ENCODE peak calls at places on chromosomes 5 and 9, in six cellular contexts. One of them, this sample, is unnamed.

GRCh38 chr5:3489221-3489620 is 106.4 kb upstream of the IRX1 start:
- DNase-seq in HTR-8/SVneo: no peak
- DNase-seq in stimulated activated CD8-positive, alpha-beta memory T cell treated with anti-CD3 and anti-CD28 coated beads, Interleukin-2, amount 100 ng/mL, for 1 hour: no peak
- DNase-seq in myocyte: no peak
- DNase-seq in psoas muscle: no peak
- DNase-seq in progenitor cell of endocrine pancreas: no peak
- DNase-seq in this sample: no peak

GRCh38 chr5:57932761-57933160 is 450.1 kb upstream of the ACTBL2 start:
- DNase-seq in HTR-8/SVneo: no peak
- DNase-seq in stimulated activated CD8-positive, alpha-beta memory T cell treated with anti-CD3 and anti-CD28 coated beads, Interleukin-2, amount 100 ng/mL, for 1 hour: no peak
- DNase-seq in myocyte: no peak
- DNase-seq in psoas muscle: no peak
- DNase-seq in progenitor cell of endocrine pancreas: no peak
- DNase-seq in this sample: no peak

GRCh38 chr5:115033861-115034260 is 135.8 kb downstream of the TRIM36 start:
- DNase-seq in HTR-8/SVneo: no peak
- DNase-seq in stimulated activated CD8-positive, alpha-beta memory T cell treated with anti-CD3 and anti-CD28 coated beads, Interleukin-2, amount 100 ng/mL, for 1 hour: no peak
- DNase-seq in myocyte: peak
- DNase-seq in psoas muscle: no peak
- DNase-seq in progenitor cell of endocrine pancreas: no peak
- DNase-seq in this sample: no peak

GRCh38 chr5:137563646-137564474 is 64.7 kb upstream of the SPOCK1 start:
- DNase-seq in HTR-8/SVneo: peak
- DNase-seq in stimulated activated CD8-positive, alpha-beta memory T cell treated with anti-CD3 and anti-CD28 coated beads, Interleukin-2, amount 100 ng/mL, for 1 hour: no peak
- DNase-seq in myocyte: no peak
- DNase-seq in psoas muscle: no peak
- DNase-seq in progenitor cell of endocrine pancreas: no peak
- DNase-seq in this sample: no peak

GRCh38 chr5:59390074-59390659 is 503.4 kb downstream of the PDE4D start:
- DNase-seq in HTR-8/SVneo: no peak
- DNase-seq in stimulated activated CD8-positive, alpha-beta memory T cell treated with anti-CD3 and anti-CD28 coated beads, Interleukin-2, amount 100 ng/mL, for 1 hour: no peak
- DNase-seq in myocyte: peak
- DNase-seq in psoas muscle: no peak
- DNase-seq in progenitor cell of endocrine pancreas: no peak
- DNase-seq in this sample: no peak

GRCh38 chr5:137071526-137071925 is 427.6 kb downstream of the SPOCK1 start:
- DNase-seq in HTR-8/SVneo: no peak
- DNase-seq in stimulated activated CD8-positive, alpha-beta memory T cell treated with anti-CD3 and anti-CD28 coated beads, Interleukin-2, amount 100 ng/mL, for 1 hour: no peak
- DNase-seq in myocyte: no peak
- DNase-seq in psoas muscle: no peak
- DNase-seq in progenitor cell of endocrine pancreas: no peak
- DNase-seq in this sample: no peak

GRCh38 chr9:129109952-129110739 is 447 bp downstream of the CRAT start:
- DNase-seq in HTR-8/SVneo: peak
- DNase-seq in stimulated activated CD8-positive, alpha-beta memory T cell treated with anti-CD3 and anti-CD28 coated beads, Interleukin-2, amount 100 ng/mL, for 1 hour: no peak
- DNase-seq in myocyte: peak
- DNase-seq in psoas muscle: peak
- DNase-seq in progenitor cell of endocrine pancreas: no peak
- DNase-seq in this sample: peak

GRCh38 chr5:178382689-178383276 is 150.2 kb upstream of the PHYKPL start:
- DNase-seq in HTR-8/SVneo: no peak
- DNase-seq in stimulated activated CD8-positive, alpha-beta memory T cell treated with anti-CD3 and anti-CD28 coated beads, Interleukin-2, amount 100 ng/mL, for 1 hour: no peak
- DNase-seq in myocyte: no peak
- DNase-seq in psoas muscle: no peak
- DNase-seq in progenitor cell of endocrine pancreas: no peak
- DNase-seq in this sample: no peak

GRCh38 chr9:133842721-133843227 is 104.6 kb upstream of the SARDH start:
- DNase-seq in HTR-8/SVneo: no peak
- DNase-seq in stimulated activated CD8-positive, alpha-beta memory T cell treated with anti-CD3 and anti-CD28 coated beads, Interleukin-2, amount 100 ng/mL, for 1 hour: no peak
- DNase-seq in myocyte: no peak
- DNase-seq in psoas muscle: no peak
- DNase-seq in progenitor cell of endocrine pancreas: no peak
- DNase-seq in this sample: peak

GRCh38 chr9:920927-921326 is 55.5 kb upstream of the DMRT3 start:
- DNase-seq in HTR-8/SVneo: no peak
- DNase-seq in stimulated activated CD8-positive, alpha-beta memory T cell treated with anti-CD3 and anti-CD28 coated beads, Interleukin-2, amount 100 ng/mL, for 1 hour: no peak
- DNase-seq in myocyte: no peak
- DNase-seq in psoas muscle: no peak
- DNase-seq in progenitor cell of endocrine pancreas: no peak
- DNase-seq in this sample: no peak

GRCh38 chr5:159218595-159219023 is 9.3 kb upstream of the RNF145 start:
- DNase-seq in HTR-8/SVneo: no peak
- DNase-seq in stimulated activated CD8-positive, alpha-beta memory T cell treated with anti-CD3 and anti-CD28 coated beads, Interleukin-2, amount 100 ng/mL, for 1 hour: no peak
- DNase-seq in myocyte: no peak
- DNase-seq in psoas muscle: no peak
- DNase-seq in progenitor cell of endocrine pancreas: no peak
- DNase-seq in this sample: no peak

GRCh38 chr9:97593960-97594359 is 39.2 kb downstream of the TSTD2 start:
- DNase-seq in HTR-8/SVneo: no peak
- DNase-seq in stimulated activated CD8-positive, alpha-beta memory T cell treated with anti-CD3 and anti-CD28 coated beads, Interleukin-2, amount 100 ng/mL, for 1 hour: no peak
- DNase-seq in myocyte: peak
- DNase-seq in psoas muscle: no peak
- DNase-seq in progenitor cell of endocrine pancreas: no peak
- DNase-seq in this sample: no peak

GRCh38 chr5:73558950-73559349 is 6.5 kb downstream of the ANKRA2 start:
- DNase-seq in HTR-8/SVneo: no peak
- DNase-seq in stimulated activated CD8-positive, alpha-beta memory T cell treated with anti-CD3 and anti-CD28 coated beads, Interleukin-2, amount 100 ng/mL, for 1 hour: no peak
- DNase-seq in myocyte: no peak
- DNase-seq in psoas muscle: no peak
- DNase-seq in progenitor cell of endocrine pancreas: no peak
- DNase-seq in this sample: no peak

GRCh38 chr5:7537573-7537972 is 141.6 kb downstream of the ADCY2 start:
- DNase-seq in HTR-8/SVneo: no peak
- DNase-seq in stimulated activated CD8-positive, alpha-beta memory T cell treated with anti-CD3 and anti-CD28 coated beads, Interleukin-2, amount 100 ng/mL, for 1 hour: no peak
- DNase-seq in myocyte: no peak
- DNase-seq in psoas muscle: no peak
- DNase-seq in progenitor cell of endocrine pancreas: no peak
- DNase-seq in this sample: no peak

GRCh38 chr9:90307177-90307833 is 335.3 kb downstream of the DIRAS2 start:
- DNase-seq in HTR-8/SVneo: no peak
- DNase-seq in stimulated activated CD8-positive, alpha-beta memory T cell treated with anti-CD3 and anti-CD28 coated beads, Interleukin-2, amount 100 ng/mL, for 1 hour: no peak
- DNase-seq in myocyte: peak
- DNase-seq in psoas muscle: no peak
- DNase-seq in progenitor cell of endocrine pancreas: no peak
- DNase-seq in this sample: no peak

GRCh38 chr5:136311999-136312398 is 53.3 kb downstream of the TRPC7 start:
- DNase-seq in HTR-8/SVneo: no peak
- DNase-seq in stimulated activated CD8-positive, alpha-beta memory T cell treated with anti-CD3 and anti-CD28 coated beads, Interleukin-2, amount 100 ng/mL, for 1 hour: no peak
- DNase-seq in myocyte: no peak
- DNase-seq in psoas muscle: no peak
- DNase-seq in progenitor cell of endocrine pancreas: no peak
- DNase-seq in this sample: no peak

GRCh38 chr5:4862500-4862899 is 277.6 kb upstream of the ADAMTS16 start:
- DNase-seq in HTR-8/SVneo: peak
- DNase-seq in stimulated activated CD8-positive, alpha-beta memory T cell treated with anti-CD3 and anti-CD28 coated beads, Interleukin-2, amount 100 ng/mL, for 1 hour: no peak
- DNase-seq in myocyte: peak
- DNase-seq in psoas muscle: no peak
- DNase-seq in progenitor cell of endocrine pancreas: no peak
- DNase-seq in this sample: no peak

GRCh38 chr9:127524373-127524772 is 73.1 kb downstream of the LRSAM1 start:
- DNase-seq in HTR-8/SVneo: peak
- DNase-seq in stimulated activated CD8-positive, alpha-beta memory T cell treated with anti-CD3 and anti-CD28 coated beads, Interleukin-2, amount 100 ng/mL, for 1 hour: no peak
- DNase-seq in myocyte: peak
- DNase-seq in psoas muscle: no peak
- DNase-seq in progenitor cell of endocrine pancreas: no peak
- DNase-seq in this sample: no peak

GRCh38 chr9:129885018-129885669 is 49.9 kb downstream of the USP20 start:
- DNase-seq in HTR-8/SVneo: no peak
- DNase-seq in stimulated activated CD8-positive, alpha-beta memory T cell treated with anti-CD3 and anti-CD28 coated beads, Interleukin-2, amount 100 ng/mL, for 1 hour: no peak
- DNase-seq in myocyte: no peak
- DNase-seq in psoas muscle: no peak
- DNase-seq in progenitor cell of endocrine pancreas: no peak
- DNase-seq in this sample: peak

GRCh38 chr5:82272957-82273356 is 5.2 kb downstream of the RPS23 start:
- DNase-seq in HTR-8/SVneo: no peak
- DNase-seq in stimulated activated CD8-positive, alpha-beta memory T cell treated with anti-CD3 and anti-CD28 coated beads, Interleukin-2, amount 100 ng/mL, for 1 hour: no peak
- DNase-seq in myocyte: no peak
- DNase-seq in psoas muscle: peak
- DNase-seq in progenitor cell of endocrine pancreas: no peak
- DNase-seq in this sample: no peak

GRCh38 chr5:100901851-100902341 is 1.2 kb downstream of the ST8SIA4 start:
- DNase-seq in HTR-8/SVneo: no peak
- DNase-seq in stimulated activated CD8-positive, alpha-beta memory T cell treated with anti-CD3 and anti-CD28 coated beads, Interleukin-2, amount 100 ng/mL, for 1 hour: peak
- DNase-seq in myocyte: peak
- DNase-seq in psoas muscle: no peak
- DNase-seq in progenitor cell of endocrine pancreas: no peak
- DNase-seq in this sample: peak

GRCh38 chr5:136013559-136013958 is 15.2 kb upstream of the TGFBI start:
- DNase-seq in HTR-8/SVneo: no peak
- DNase-seq in stimulated activated CD8-positive, alpha-beta memory T cell treated with anti-CD3 and anti-CD28 coated beads, Interleukin-2, amount 100 ng/mL, for 1 hour: no peak
- DNase-seq in myocyte: no peak
- DNase-seq in psoas muscle: no peak
- DNase-seq in progenitor cell of endocrine pancreas: no peak
- DNase-seq in this sample: no peak

GRCh38 chr5:103847060-103847459 is 284.5 kb upstream of the NUDT12 start:
- DNase-seq in HTR-8/SVneo: no peak
- DNase-seq in stimulated activated CD8-positive, alpha-beta memory T cell treated with anti-CD3 and anti-CD28 coated beads, Interleukin-2, amount 100 ng/mL, for 1 hour: no peak
- DNase-seq in myocyte: no peak
- DNase-seq in psoas muscle: no peak
- DNase-seq in progenitor cell of endocrine pancreas: no peak
- DNase-seq in this sample: no peak

GRCh38 chr5:33367396-33367795 is 73.4 kb upstream of the TARS1 start:
- DNase-seq in HTR-8/SVneo: no peak
- DNase-seq in stimulated activated CD8-positive, alpha-beta memory T cell treated with anti-CD3 and anti-CD28 coated beads, Interleukin-2, amount 100 ng/mL, for 1 hour: no peak
- DNase-seq in myocyte: no peak
- DNase-seq in psoas muscle: no peak
- DNase-seq in progenitor cell of endocrine pancreas: no peak
- DNase-seq in this sample: no peak

GRCh38 chr5:59840200-59840601 is 53.3 kb downstream of the PDE4D start:
- DNase-seq in HTR-8/SVneo: peak
- DNase-seq in stimulated activated CD8-positive, alpha-beta memory T cell treated with anti-CD3 and anti-CD28 coated beads, Interleukin-2, amount 100 ng/mL, for 1 hour: no peak
- DNase-seq in myocyte: no peak
- DNase-seq in psoas muscle: no peak
- DNase-seq in progenitor cell of endocrine pancreas: no peak
- DNase-seq in this sample: no peak

GRCh38 chr9:98010450-98010849 is 27.3 kb downstream of the ANP32B start:
- DNase-seq in HTR-8/SVneo: no peak
- DNase-seq in stimulated activated CD8-positive, alpha-beta memory T cell treated with anti-CD3 and anti-CD28 coated beads, Interleukin-2, amount 100 ng/mL, for 1 hour: no peak
- DNase-seq in myocyte: peak
- DNase-seq in psoas muscle: no peak
- DNase-seq in progenitor cell of endocrine pancreas: no peak
- DNase-seq in this sample: peak

GRCh38 chr5:57298295-57298984 is 124.6 kb downstream of the GPBP1 start:
- DNase-seq in HTR-8/SVneo: peak
- DNase-seq in stimulated activated CD8-positive, alpha-beta memory T cell treated with anti-CD3 and anti-CD28 coated beads, Interleukin-2, amount 100 ng/mL, for 1 hour: peak
- DNase-seq in myocyte: peak
- DNase-seq in psoas muscle: peak
- DNase-seq in progenitor cell of endocrine pancreas: peak
- DNase-seq in this sample: peak

GRCh38 chr5:146967646-146968045 is 89.1 kb upstream of the PPP2R2B start:
- DNase-seq in HTR-8/SVneo: no peak
- DNase-seq in stimulated activated CD8-positive, alpha-beta memory T cell treated with anti-CD3 and anti-CD28 coated beads, Interleukin-2, amount 100 ng/mL, for 1 hour: no peak
- DNase-seq in myocyte: peak
- DNase-seq in psoas muscle: no peak
- DNase-seq in progenitor cell of endocrine pancreas: no peak
- DNase-seq in this sample: no peak

GRCh38 chr5:142906863-142907671 is 136.9 kb downstream of the ARHGAP26 start:
- DNase-seq in HTR-8/SVneo: no peak
- DNase-seq in stimulated activated CD8-positive, alpha-beta memory T cell treated with anti-CD3 and anti-CD28 coated beads, Interleukin-2, amount 100 ng/mL, for 1 hour: no peak
- DNase-seq in myocyte: peak
- DNase-seq in psoas muscle: peak
- DNase-seq in progenitor cell of endocrine pancreas: no peak
- DNase-seq in this sample: no peak

GRCh38 chr9:120463765-120464164 is 116.2 kb downstream of the CDK5RAP2 start:
- DNase-seq in HTR-8/SVneo: no peak
- DNase-seq in stimulated activated CD8-positive, alpha-beta memory T cell treated with anti-CD3 and anti-CD28 coated beads, Interleukin-2, amount 100 ng/mL, for 1 hour: no peak
- DNase-seq in myocyte: no peak
- DNase-seq in psoas muscle: no peak
- DNase-seq in progenitor cell of endocrine pancreas: no peak
- DNase-seq in this sample: no peak

GRCh38 chr5:94674841-94675382 is 56.4 kb downstream of the SLF1 start:
- DNase-seq in HTR-8/SVneo: no peak
- DNase-seq in stimulated activated CD8-positive, alpha-beta memory T cell treated with anti-CD3 and anti-CD28 coated beads, Interleukin-2, amount 100 ng/mL, for 1 hour: no peak
- DNase-seq in myocyte: peak
- DNase-seq in psoas muscle: no peak
- DNase-seq in progenitor cell of endocrine pancreas: no peak
- DNase-seq in this sample: no peak

This sample was measured in transverse colon.